ENCODE peak calls at places on chromosomes 6 and 20, in seven cellular contexts. One of them, this sample, is unnamed.

GRCh38 chr6:158185729-158186456 is 17.7 kb downstream of the GTF2H5 start:
- DNase-seq in activated CD8-positive, alpha-beta T cell treated with anti-CD3 and anti-CD28 coated beads for 36 hours: no peak
- DNase-seq in GM20000: no peak
- DNase-seq in adrenal gland: peak; percentile 41
- DNase-seq in K562: no peak
- DNase-seq in mammary epithelial cell: peak; percentile 89
- DNase-seq in Panc1: no peak
- DNase-seq in this sample: no peak

GRCh38 chr6:134352786-134353480 is 35.0 kb upstream of the SGK1 start:
- DNase-seq in activated CD8-positive, alpha-beta T cell treated with anti-CD3 and anti-CD28 coated beads for 36 hours: peak; percentile 48
- DNase-seq in GM20000: no peak
- DNase-seq in adrenal gland: no peak
- DNase-seq in K562: no peak
- DNase-seq in mammary epithelial cell: peak; percentile 44
- DNase-seq in Panc1: no peak
- DNase-seq in this sample: no peak

GRCh38 chr6:135586844-135587243 is 89.3 kb upstream of the AHI1 start:
- DNase-seq in activated CD8-positive, alpha-beta T cell treated with anti-CD3 and anti-CD28 coated beads for 36 hours: peak; percentile 72
- DNase-seq in GM20000: peak; percentile 20
- DNase-seq in adrenal gland: no peak
- DNase-seq in K562: no peak
- DNase-seq in mammary epithelial cell: no peak
- DNase-seq in Panc1: no peak
- DNase-seq in this sample: no peak

GRCh38 chr6:34462561-34462971 is 3.3 kb upstream of the PACSIN1 start:
- DNase-seq in activated CD8-positive, alpha-beta T cell treated with anti-CD3 and anti-CD28 coated beads for 36 hours: no peak
- DNase-seq in GM20000: no peak
- DNase-seq in adrenal gland: peak; percentile 44
- DNase-seq in K562: peak; percentile 85
- DNase-seq in mammary epithelial cell: no peak
- DNase-seq in Panc1: no peak
- DNase-seq in this sample: peak; percentile 54

GRCh38 chr20:51446656-51447055 is 95.9 kb downstream of the NFATC2 start:
- DNase-seq in activated CD8-positive, alpha-beta T cell treated with anti-CD3 and anti-CD28 coated beads for 36 hours: no peak
- DNase-seq in GM20000: no peak
- DNase-seq in adrenal gland: no peak
- DNase-seq in K562: peak; percentile 53
- DNase-seq in mammary epithelial cell: peak; percentile 75
- DNase-seq in Panc1: peak; percentile 41
- DNase-seq in this sample: no peak

GRCh38 chr6:82761674-82762345 is 303.8 kb downstream of the UBE3D start:
- DNase-seq in activated CD8-positive, alpha-beta T cell treated with anti-CD3 and anti-CD28 coated beads for 36 hours: no peak
- DNase-seq in GM20000: no peak
- DNase-seq in adrenal gland: no peak
- DNase-seq in K562: no peak
- DNase-seq in mammary epithelial cell: no peak
- DNase-seq in Panc1: no peak
- DNase-seq in this sample: no peak

GRCh38 chr6:132548746-132549463 is 3.6 kb upstream of the TAAR8 start:
- DNase-seq in activated CD8-positive, alpha-beta T cell treated with anti-CD3 and anti-CD28 coated beads for 36 hours: no peak
- DNase-seq in GM20000: no peak
- DNase-seq in adrenal gland: no peak
- DNase-seq in K562: no peak
- DNase-seq in mammary epithelial cell: no peak
- DNase-seq in Panc1: no peak
- DNase-seq in this sample: no peak

GRCh38 chr20:36217226-36217625 is 19.1 kb upstream of the AAR2 start:
- DNase-seq in activated CD8-positive, alpha-beta T cell treated with anti-CD3 and anti-CD28 coated beads for 36 hours: no peak
- DNase-seq in GM20000: no peak
- DNase-seq in adrenal gland: no peak
- DNase-seq in K562: peak; percentile 76
- DNase-seq in mammary epithelial cell: no peak
- DNase-seq in Panc1: no peak
- DNase-seq in this sample: no peak

GRCh38 chr6:168583821-168584220 is 142.8 kb downstream of the SMOC2 start:
- DNase-seq in activated CD8-positive, alpha-beta T cell treated with anti-CD3 and anti-CD28 coated beads for 36 hours: no peak
- DNase-seq in GM20000: no peak
- DNase-seq in adrenal gland: no peak
- DNase-seq in K562: no peak
- DNase-seq in mammary epithelial cell: no peak
- DNase-seq in Panc1: no peak
- DNase-seq in this sample: no peak

GRCh38 chr6:139290787-139291294 is 957 bp downstream of the TXLNB start:
- DNase-seq in activated CD8-positive, alpha-beta T cell treated with anti-CD3 and anti-CD28 coated beads for 36 hours: peak; percentile 18
- DNase-seq in GM20000: peak; percentile 70
- DNase-seq in adrenal gland: peak; percentile 35
- DNase-seq in K562: no peak
- DNase-seq in mammary epithelial cell: no peak
- DNase-seq in Panc1: no peak
- DNase-seq in this sample: no peak

GRCh38 chr20:47854687-47855212 is 69.5 kb upstream of the SULF2 start:
- DNase-seq in activated CD8-positive, alpha-beta T cell treated with anti-CD3 and anti-CD28 coated beads for 36 hours: peak; percentile 3
- DNase-seq in GM20000: peak; percentile 56
- DNase-seq in adrenal gland: peak; percentile 32
- DNase-seq in K562: no peak
- DNase-seq in mammary epithelial cell: peak; percentile 57
- DNase-seq in Panc1: peak; percentile 13
- DNase-seq in this sample: peak; percentile 47

GRCh38 chr6:155582016-155582991 is 126.7 kb upstream of the NOX3 start:
- DNase-seq in activated CD8-positive, alpha-beta T cell treated with anti-CD3 and anti-CD28 coated beads for 36 hours: no peak
- DNase-seq in GM20000: no peak
- DNase-seq in adrenal gland: no peak
- DNase-seq in K562: no peak
- DNase-seq in mammary epithelial cell: no peak
- DNase-seq in Panc1: no peak
- DNase-seq in this sample: no peak

GRCh38 chr6:131762984-131763383 is 44.8 kb upstream of the ENPP1 start:
- DNase-seq in activated CD8-positive, alpha-beta T cell treated with anti-CD3 and anti-CD28 coated beads for 36 hours: no peak
- DNase-seq in GM20000: no peak
- DNase-seq in adrenal gland: no peak
- DNase-seq in K562: no peak
- DNase-seq in mammary epithelial cell: no peak
- DNase-seq in Panc1: no peak
- DNase-seq in this sample: no peak

GRCh38 chr6:101800598-101800997 is 407.1 kb downstream of the GRIK2 start:
- DNase-seq in activated CD8-positive, alpha-beta T cell treated with anti-CD3 and anti-CD28 coated beads for 36 hours: no peak
- DNase-seq in GM20000: no peak
- DNase-seq in adrenal gland: no peak
- DNase-seq in K562: no peak
- DNase-seq in mammary epithelial cell: no peak
- DNase-seq in Panc1: no peak
- DNase-seq in this sample: no peak

GRCh38 chr6:49530141-49530775 is 20.2 kb upstream of the C6orf141 start:
- DNase-seq in activated CD8-positive, alpha-beta T cell treated with anti-CD3 and anti-CD28 coated beads for 36 hours: no peak
- DNase-seq in GM20000: no peak
- DNase-seq in adrenal gland: no peak
- DNase-seq in K562: no peak
- DNase-seq in mammary epithelial cell: no peak
- DNase-seq in Panc1: no peak
- DNase-seq in this sample: no peak

GRCh38 chr6:27161946-27162603 is 85.4 kb upstream of the PRSS16 start:
- DNase-seq in activated CD8-positive, alpha-beta T cell treated with anti-CD3 and anti-CD28 coated beads for 36 hours: peak; percentile 81
- DNase-seq in GM20000: peak; percentile 18
- DNase-seq in adrenal gland: no peak
- DNase-seq in K562: peak; percentile 53
- DNase-seq in mammary epithelial cell: peak; percentile 77
- DNase-seq in Panc1: peak; percentile 81
- DNase-seq in this sample: no peak

GRCh38 chr6:161660666-161661571 is 387.1 kb upstream of the AGPAT4 start:
- DNase-seq in activated CD8-positive, alpha-beta T cell treated with anti-CD3 and anti-CD28 coated beads for 36 hours: peak; percentile 19
- DNase-seq in GM20000: no peak
- DNase-seq in adrenal gland: no peak
- DNase-seq in K562: no peak
- DNase-seq in mammary epithelial cell: no peak
- DNase-seq in Panc1: no peak
- DNase-seq in this sample: no peak

GRCh38 chr6:97460394-97460793 is 177.4 kb upstream of the MMS22L start:
- DNase-seq in activated CD8-positive, alpha-beta T cell treated with anti-CD3 and anti-CD28 coated beads for 36 hours: no peak
- DNase-seq in GM20000: no peak
- DNase-seq in adrenal gland: no peak
- DNase-seq in K562: no peak
- DNase-seq in mammary epithelial cell: no peak
- DNase-seq in Panc1: no peak
- DNase-seq in this sample: no peak

GRCh38 chr6:149393002-149393679 is 6.9 kb upstream of the SUMO4 start:
- DNase-seq in activated CD8-positive, alpha-beta T cell treated with anti-CD3 and anti-CD28 coated beads for 36 hours: no peak
- DNase-seq in GM20000: no peak
- DNase-seq in adrenal gland: no peak
- DNase-seq in K562: no peak
- DNase-seq in mammary epithelial cell: no peak
- DNase-seq in Panc1: no peak
- DNase-seq in this sample: no peak

GRCh38 chr20:59836768-59837167 is 96.7 kb downstream of the SYCP2 start:
- DNase-seq in activated CD8-positive, alpha-beta T cell treated with anti-CD3 and anti-CD28 coated beads for 36 hours: no peak
- DNase-seq in GM20000: no peak
- DNase-seq in adrenal gland: no peak
- DNase-seq in K562: no peak
- DNase-seq in mammary epithelial cell: peak; percentile 26
- DNase-seq in Panc1: no peak
- DNase-seq in this sample: no peak

GRCh38 chr6:47810885-47811284 is 29.1 kb downstream of the OPN5 start:
- DNase-seq in activated CD8-positive, alpha-beta T cell treated with anti-CD3 and anti-CD28 coated beads for 36 hours: no peak
- DNase-seq in GM20000: no peak
- DNase-seq in adrenal gland: no peak
- DNase-seq in K562: no peak
- DNase-seq in mammary epithelial cell: no peak
- DNase-seq in Panc1: no peak
- DNase-seq in this sample: no peak

GRCh38 chr6:149938571-149939462 is 3.0 kb upstream of the ULBP2 start:
- DNase-seq in activated CD8-positive, alpha-beta T cell treated with anti-CD3 and anti-CD28 coated beads for 36 hours: peak; percentile 69
- DNase-seq in GM20000: peak; percentile 82
- DNase-seq in adrenal gland: peak; percentile 25
- DNase-seq in K562: no peak
- DNase-seq in mammary epithelial cell: no peak
- DNase-seq in Panc1: no peak
- DNase-seq in this sample: no peak

GRCh38 chr6:107398005-107398404 is 61.4 kb downstream of the PDSS2 start:
- DNase-seq in activated CD8-positive, alpha-beta T cell treated with anti-CD3 and anti-CD28 coated beads for 36 hours: no peak
- DNase-seq in GM20000: no peak
- DNase-seq in adrenal gland: no peak
- DNase-seq in K562: peak; percentile 13
- DNase-seq in mammary epithelial cell: no peak
- DNase-seq in Panc1: no peak
- DNase-seq in this sample: no peak

GRCh38 chr6:10382322-10382721 is 32.6 kb downstream of the TFAP2A start:
- DNase-seq in activated CD8-positive, alpha-beta T cell treated with anti-CD3 and anti-CD28 coated beads for 36 hours: no peak
- DNase-seq in GM20000: no peak
- DNase-seq in adrenal gland: no peak
- DNase-seq in K562: no peak
- DNase-seq in mammary epithelial cell: no peak
- DNase-seq in Panc1: no peak
- DNase-seq in this sample: no peak

GRCh38 chr6:10381830-10382208 is 33.1 kb downstream of the TFAP2A start:
- DNase-seq in activated CD8-positive, alpha-beta T cell treated with anti-CD3 and anti-CD28 coated beads for 36 hours: no peak
- DNase-seq in GM20000: no peak
- DNase-seq in adrenal gland: no peak
- DNase-seq in K562: no peak
- DNase-seq in mammary epithelial cell: no peak
- DNase-seq in Panc1: no peak
- DNase-seq in this sample: peak; percentile 33

GRCh38 chr6:10382728-10383127 is 32.1 kb downstream of the TFAP2A start:
- DNase-seq in activated CD8-positive, alpha-beta T cell treated with anti-CD3 and anti-CD28 coated beads for 36 hours: no peak
- DNase-seq in GM20000: no peak
- DNase-seq in adrenal gland: no peak
- DNase-seq in K562: no peak
- DNase-seq in mammary epithelial cell: no peak
- DNase-seq in Panc1: no peak
- DNase-seq in this sample: no peak

GRCh38 chr6:10383312-10384063 is 31.4 kb downstream of the TFAP2A start:
- DNase-seq in activated CD8-positive, alpha-beta T cell treated with anti-CD3 and anti-CD28 coated beads for 36 hours: no peak
- DNase-seq in GM20000: no peak
- DNase-seq in adrenal gland: no peak
- DNase-seq in K562: no peak
- DNase-seq in mammary epithelial cell: peak; percentile 41
- DNase-seq in Panc1: no peak
- DNase-seq in this sample: peak; percentile 32

DNA sequence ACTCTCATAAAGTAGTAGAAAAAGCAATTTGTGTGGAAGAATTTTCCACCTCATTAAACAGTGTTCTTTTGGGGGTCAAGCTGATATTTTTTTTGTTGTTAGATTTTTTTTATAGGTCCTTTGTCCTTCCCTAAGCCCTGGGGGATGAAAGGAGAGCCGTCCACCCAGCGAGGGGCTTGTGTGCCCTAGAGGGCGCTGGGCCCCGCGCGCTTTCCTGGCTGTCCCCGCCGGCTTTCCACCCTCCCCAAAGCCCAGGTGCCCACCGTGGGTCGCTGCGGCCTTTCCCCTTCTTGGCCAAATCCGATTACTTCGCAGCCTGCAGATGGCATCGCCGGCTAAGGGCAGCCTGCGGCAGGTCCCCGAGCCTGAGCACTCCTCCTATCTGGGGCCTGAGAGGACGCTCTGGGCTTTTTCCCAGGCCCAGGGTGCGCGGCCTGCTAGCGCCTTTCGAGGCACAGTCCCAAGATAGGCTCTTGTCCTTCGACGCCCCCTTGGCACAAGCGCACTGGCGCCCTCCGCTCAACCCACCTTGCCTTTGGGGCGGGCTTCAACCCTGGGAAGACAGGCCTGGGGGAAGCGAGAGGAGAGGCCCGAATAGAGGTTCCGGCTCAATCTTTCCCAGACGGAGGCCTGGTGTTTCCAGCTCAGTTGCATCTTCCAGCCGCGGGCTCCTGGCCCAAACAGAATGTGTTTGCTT is 33.6 kb downstream of the TFAP2A start:
- DNase-seq in activated CD8-positive, alpha-beta T cell treated with anti-CD3 and anti-CD28 coated beads for 36 hours: peak; percentile 33
- DNase-seq in GM20000: no peak
- DNase-seq in adrenal gland: no peak
- DNase-seq in K562: no peak
- DNase-seq in mammary epithelial cell: no peak
- DNase-seq in Panc1: no peak
- DNase-seq in this sample: peak; percentile 40
- TF ChIP-seq CTCF in activated CD8-positive, alpha-beta T cell treated with anti-CD3 and anti-CD28 coated beads for 36 hours: no peak
- TF ChIP-seq CTCF in GM20000: peak; percentile 7
- TF ChIP-seq CTCF in adrenal gland: no peak
- TF ChIP-seq CTCF in K562: peak; percentile 25
- TF ChIP-seq CTCF in mammary epithelial cell: no peak
- TF ChIP-seq CTCF in Panc1: peak; percentile 77
- TF ChIP-seq CTCF in this sample: no peak

GRCh38 chr20:49982346-49983122 is at the start of gene SNAI1:
- DNase-seq in activated CD8-positive, alpha-beta T cell treated with anti-CD3 and anti-CD28 coated beads for 36 hours: peak; percentile 81
- DNase-seq in GM20000: peak; percentile 99
- DNase-seq in adrenal gland: peak; percentile 72
- DNase-seq in K562: peak; percentile 93
- DNase-seq in mammary epithelial cell: peak; percentile 68
- DNase-seq in Panc1: no peak
- DNase-seq in this sample: peak; percentile 82
- TF ChIP-seq CTCF in activated CD8-positive, alpha-beta T cell treated with anti-CD3 and anti-CD28 coated beads for 36 hours: peak; percentile 74
- TF ChIP-seq CTCF in GM20000: no peak
- TF ChIP-seq CTCF in adrenal gland: no peak
- TF ChIP-seq CTCF in K562: peak; percentile 78
- TF ChIP-seq CTCF in mammary epithelial cell: no peak
- TF ChIP-seq CTCF in Panc1: peak; percentile 88
- TF ChIP-seq CTCF in this sample: peak; percentile 69

GRCh38 chr6:129685640-129686031 is 24.3 kb downstream of the ARHGAP18 start:
- DNase-seq in activated CD8-positive, alpha-beta T cell treated with anti-CD3 and anti-CD28 coated beads for 36 hours: no peak
- DNase-seq in GM20000: no peak
- DNase-seq in adrenal gland: no peak
- DNase-seq in K562: no peak
- DNase-seq in mammary epithelial cell: no peak
- DNase-seq in Panc1: no peak
- DNase-seq in this sample: no peak
- TF ChIP-seq CTCF in activated CD8-positive, alpha-beta T cell treated with anti-CD3 and anti-CD28 coated beads for 36 hours: no peak
- TF ChIP-seq CTCF in GM20000: no peak
- TF ChIP-seq CTCF in adrenal gland: no peak
- TF ChIP-seq CTCF in K562: no peak
- TF ChIP-seq CTCF in mammary epithelial cell: no peak
- TF ChIP-seq CTCF in Panc1: no peak
- TF ChIP-seq CTCF in this sample: no peak

GRCh38 chr6:912871-913663 is 220.1 kb upstream of the EXOC2 start:
- DNase-seq in activated CD8-positive, alpha-beta T cell treated with anti-CD3 and anti-CD28 coated beads for 36 hours: no peak
- DNase-seq in GM20000: no peak
- DNase-seq in adrenal gland: no peak
- DNase-seq in K562: peak; percentile 33
- DNase-seq in mammary epithelial cell: peak; percentile 7
- DNase-seq in Panc1: no peak
- DNase-seq in this sample: peak; percentile 44
- TF ChIP-seq CTCF in activated CD8-positive, alpha-beta T cell treated with anti-CD3 and anti-CD28 coated beads for 36 hours: no peak
- TF ChIP-seq CTCF in GM20000: peak; percentile 12
- TF ChIP-seq CTCF in adrenal gland: no peak
- TF ChIP-seq CTCF in K562: peak; percentile 23
- TF ChIP-seq CTCF in mammary epithelial cell: peak; percentile 60
- TF ChIP-seq CTCF in Panc1: peak; percentile 84
- TF ChIP-seq CTCF in this sample: no peak